ENCODE peak calls at places on chromosomes 7 and 10, in four cellular contexts. One of them, this sample, is unnamed.

GRCh38 chr10:80199828-80200227 is 5.5 kb downstream of the ANXA11 start:
- DNase-seq in HepG2: no peak
- DNase-seq in cardiac fibroblast: peak; percentile 97
- DNase-seq in endodermal cell: peak; percentile 54
- DNase-seq in this sample: no peak

GRCh38 chr7:15314922-15315321 is 246.9 kb downstream of the AGMO start:
- DNase-seq in HepG2: no peak
- DNase-seq in cardiac fibroblast: no peak
- DNase-seq in endodermal cell: no peak
- DNase-seq in this sample: no peak

GRCh38 chr10:110959379-110960332 is 40.3 kb downstream of the SHOC2 start:
- DNase-seq in HepG2: no peak
- DNase-seq in cardiac fibroblast: no peak
- DNase-seq in endodermal cell: no peak
- DNase-seq in this sample: no peak

GRCh38 chr10:4837551-4837950 is 11.5 kb downstream of the AKR1E2 start:
- DNase-seq in HepG2: no peak
- DNase-seq in cardiac fibroblast: no peak
- DNase-seq in endodermal cell: no peak
- DNase-seq in this sample: no peak

GRCh38 chr7:99975782-99976521 is at the start of gene AZGP1:
- DNase-seq in HepG2: peak; percentile 95
- DNase-seq in cardiac fibroblast: peak; percentile 36
- DNase-seq in endodermal cell: no peak
- DNase-seq in this sample: peak; percentile 45

GRCh38 chr10:83195021-83195420 is 944.3 kb upstream of the GHITM start:
- DNase-seq in HepG2: no peak
- DNase-seq in cardiac fibroblast: no peak
- DNase-seq in endodermal cell: no peak
- DNase-seq in this sample: peak; percentile 91

GRCh38 chr7:41652265-41652664 is 50.6 kb downstream of the INHBA start:
- DNase-seq in HepG2: no peak
- DNase-seq in cardiac fibroblast: peak; percentile 12
- DNase-seq in endodermal cell: no peak
- DNase-seq in this sample: no peak

GRCh38 chr10:124678566-124679240 is 65.5 kb downstream of the FAM53B start:
- DNase-seq in HepG2: no peak
- DNase-seq in cardiac fibroblast: no peak
- DNase-seq in endodermal cell: no peak
- DNase-seq in this sample: no peak

GRCh38 chr10:44832595-44833390 is 78.3 kb upstream of the TMEM72 start:
- DNase-seq in HepG2: no peak
- DNase-seq in cardiac fibroblast: no peak
- DNase-seq in endodermal cell: no peak
- DNase-seq in this sample: no peak

GRCh38 chr7:66957595-66958290 is 36.7 kb downstream of the TMEM248 start:
- DNase-seq in HepG2: no peak
- DNase-seq in cardiac fibroblast: no peak
- DNase-seq in endodermal cell: no peak
- DNase-seq in this sample: no peak

GRCh38 chr10:70145666-70146488 is 623 bp downstream of the TYSND1 start:
- DNase-seq in HepG2: peak; percentile 41
- DNase-seq in cardiac fibroblast: peak; percentile 57
- DNase-seq in endodermal cell: peak; percentile 87
- DNase-seq in this sample: peak; percentile 18

GRCh38 chr10:78516236-78516635 is 482.6 kb downstream of the RPS24 start:
- DNase-seq in HepG2: no peak
- DNase-seq in cardiac fibroblast: no peak
- DNase-seq in endodermal cell: peak; percentile 30
- DNase-seq in this sample: no peak

GRCh38 chr10:6473901-6474370 is 106.1 kb downstream of the PRKCQ start:
- DNase-seq in HepG2: no peak
- DNase-seq in cardiac fibroblast: peak; percentile 3
- DNase-seq in endodermal cell: no peak
- DNase-seq in this sample: no peak

GRCh38 chr10:113056468-113057021 is 106.5 kb downstream of the TCF7L2 start:
- DNase-seq in HepG2: no peak
- DNase-seq in cardiac fibroblast: peak; percentile 88
- DNase-seq in endodermal cell: peak; percentile 39
- DNase-seq in this sample: no peak

GRCh38 chr10:36766921-36767320 is 358.5 kb upstream of the ANKRD30A start:
- DNase-seq in HepG2: no peak
- DNase-seq in cardiac fibroblast: no peak
- DNase-seq in endodermal cell: no peak
- DNase-seq in this sample: no peak

GRCh38 chr7:111107989-111108388 is 17.1 kb downstream of the LRRN3 start:
- DNase-seq in HepG2: no peak
- DNase-seq in cardiac fibroblast: no peak
- DNase-seq in endodermal cell: no peak
- DNase-seq in this sample: peak; percentile 26

GRCh38 chr10:74988055-74988773 is 123.2 kb upstream of the SAMD8 start:
- DNase-seq in HepG2: no peak
- DNase-seq in cardiac fibroblast: peak; percentile 38
- DNase-seq in endodermal cell: no peak
- DNase-seq in this sample: no peak

GRCh38 chr7:17109017-17109416 is 189.4 kb upstream of the AHR start:
- DNase-seq in HepG2: no peak
- DNase-seq in cardiac fibroblast: peak; percentile 57
- DNase-seq in endodermal cell: no peak
- DNase-seq in this sample: peak; percentile 54

GRCh38 chr10:110566472-110567200 is 859 bp upstream of the SMC3 start:
- DNase-seq in HepG2: no peak
- DNase-seq in cardiac fibroblast: no peak
- DNase-seq in endodermal cell: peak; percentile 66
- DNase-seq in this sample: no peak

GRCh38 chr7:26365077-26365896 is 73.6 kb downstream of the SNX10 start:
- DNase-seq in HepG2: peak; percentile 65
- DNase-seq in cardiac fibroblast: peak; percentile 83
- DNase-seq in endodermal cell: peak; percentile 72
- DNase-seq in this sample: peak; percentile 74

GRCh38 chr7:41630741-41631140 is 72.1 kb downstream of the INHBA start:
- DNase-seq in HepG2: no peak
- DNase-seq in cardiac fibroblast: no peak
- DNase-seq in endodermal cell: no peak
- DNase-seq in this sample: no peak

GRCh38 chr10:100349087-100349486 is 2.1 kb downstream of the SCD start:
- DNase-seq in HepG2: no peak
- DNase-seq in cardiac fibroblast: no peak
- DNase-seq in endodermal cell: no peak
- DNase-seq in this sample: no peak

GRCh38 chr7:154433632-154434598 is 381.7 kb downstream of the DPP6 start:
- DNase-seq in HepG2: no peak
- DNase-seq in cardiac fibroblast: no peak
- DNase-seq in endodermal cell: no peak
- DNase-seq in this sample: no peak

GRCh38 chr10:73837072-73837471 is 25.7 kb upstream of the NDST2 start:
- DNase-seq in HepG2: no peak
- DNase-seq in cardiac fibroblast: peak; percentile 70
- DNase-seq in endodermal cell: no peak
- DNase-seq in this sample: no peak

GRCh38 chr7:65798111-65799075 is 74.5 kb upstream of the VKORC1L1 start:
- DNase-seq in HepG2: no peak
- DNase-seq in cardiac fibroblast: peak; percentile 35
- DNase-seq in endodermal cell: no peak
- DNase-seq in this sample: no peak

GRCh38 chr7:31633894-31634494 is 53.0 kb upstream of the PPP1R17 start:
- DNase-seq in HepG2: peak; percentile 56
- DNase-seq in cardiac fibroblast: peak; percentile 63
- DNase-seq in endodermal cell: peak; percentile 88
- DNase-seq in this sample: peak; percentile 28

GRCh38 chr10:43078986-43079273 is 2.1 kb downstream of the RET start:
- DNase-seq in HepG2: no peak
- DNase-seq in cardiac fibroblast: peak; percentile 15
- DNase-seq in endodermal cell: peak; percentile 90
- DNase-seq in this sample: no peak

GRCh38 chr7:139776486-139777303 is 1.1 kb downstream of the HIPK2 start:
- DNase-seq in HepG2: peak; percentile 39
- DNase-seq in cardiac fibroblast: peak; percentile 56
- DNase-seq in endodermal cell: peak; percentile 61
- DNase-seq in this sample: no peak

GRCh38 chr10:74417397-74417796 is 266.4 kb downstream of the ADK start:
- DNase-seq in HepG2: no peak
- DNase-seq in cardiac fibroblast: no peak
- DNase-seq in endodermal cell: no peak
- DNase-seq in this sample: no peak

GRCh38 chr7:157711353-157711888 is 374.6 kb downstream of the DNAJB6 start:
- DNase-seq in HepG2: no peak
- DNase-seq in cardiac fibroblast: no peak
- DNase-seq in endodermal cell: peak; percentile 37
- DNase-seq in this sample: no peak

GRCh38 chr10:90461437-90462155 is 396.2 kb downstream of the HTR7 start:
- DNase-seq in HepG2: no peak
- DNase-seq in cardiac fibroblast: no peak
- DNase-seq in endodermal cell: no peak
- DNase-seq in this sample: no peak

GRCh38 chr10:24118246-24118645 is 90.7 kb upstream of the KIAA1217 start:
- DNase-seq in HepG2: no peak
- DNase-seq in cardiac fibroblast: no peak
- DNase-seq in endodermal cell: peak; percentile 61
- DNase-seq in this sample: no peak

GRCh38 chr10:122468220-122468922 is 7.0 kb downstream of the HTRA1 start:
- DNase-seq in HepG2: no peak
- DNase-seq in cardiac fibroblast: no peak
- DNase-seq in endodermal cell: no peak
- DNase-seq in this sample: no peak

GRCh38 chr7:21923663-21924062 is 22.0 kb downstream of the CDCA7L start:
- DNase-seq in HepG2: no peak
- DNase-seq in cardiac fibroblast: peak; percentile 54
- DNase-seq in endodermal cell: peak; percentile 65
- DNase-seq in this sample: peak; percentile 90

GRCh38 chr7:151351967-151352366 is 10.4 kb downstream of the NUB1 start:
- DNase-seq in HepG2: no peak
- DNase-seq in cardiac fibroblast: no peak
- DNase-seq in endodermal cell: no peak
- DNase-seq in this sample: no peak

GRCh38 chr10:12501851-12502525 is 152.6 kb downstream of the CAMK1D start:
- DNase-seq in HepG2: no peak
- DNase-seq in cardiac fibroblast: no peak
- DNase-seq in endodermal cell: peak; percentile 54
- DNase-seq in this sample: no peak

GRCh38 chr10:123287594-123288247 is 133.5 kb downstream of the BUB3 start:
- DNase-seq in HepG2: no peak
- DNase-seq in cardiac fibroblast: no peak
- DNase-seq in endodermal cell: peak; percentile 7
- DNase-seq in this sample: no peak

GRCh38 chr10:131852823-131853609 is 47.8 kb upstream of the PPP2R2D start:
- DNase-seq in HepG2: no peak
- DNase-seq in cardiac fibroblast: no peak
- DNase-seq in endodermal cell: peak; percentile 26
- DNase-seq in this sample: no peak
- TF ChIP-seq CTCF in HepG2: peak; percentile 39
- TF ChIP-seq CTCF in cardiac fibroblast: no peak
- TF ChIP-seq CTCF in endodermal cell: no peak
- TF ChIP-seq CTCF in this sample: peak; percentile 5

DNA sequence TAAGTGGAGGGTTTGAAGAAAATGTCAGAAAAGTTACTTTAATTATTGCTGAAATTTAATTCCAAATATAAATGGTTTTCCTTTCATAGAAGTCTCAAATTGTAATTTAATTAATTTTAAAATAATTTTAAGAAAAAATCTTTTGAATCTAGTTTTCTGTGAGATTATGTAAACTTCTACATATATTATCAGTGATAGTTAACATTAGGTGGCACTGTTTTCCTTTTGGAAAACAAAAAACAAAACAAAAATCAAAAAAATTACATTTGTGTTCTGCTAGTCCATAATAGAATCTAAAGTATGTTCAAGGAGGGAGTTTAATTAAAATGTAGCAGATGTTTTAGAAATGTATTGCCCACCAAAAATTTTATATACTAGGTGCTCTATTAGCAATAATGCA is 1456.7 kb downstream of the REEP3 start:
- DNase-seq in HepG2: no peak
- DNase-seq in cardiac fibroblast: no peak
- DNase-seq in endodermal cell: no peak
- DNase-seq in this sample: no peak
- TF ChIP-seq CTCF in HepG2: no peak
- TF ChIP-seq CTCF in cardiac fibroblast: no peak
- TF ChIP-seq CTCF in endodermal cell: peak; percentile 45
- TF ChIP-seq CTCF in this sample: peak; percentile 37

GRCh38 chr7:108086962-108087361 is 43.2 kb downstream of the LAMB4 start:
- DNase-seq in HepG2: peak; percentile 66
- DNase-seq in cardiac fibroblast: no peak
- DNase-seq in endodermal cell: no peak
- DNase-seq in this sample: no peak
- TF ChIP-seq CTCF in HepG2: no peak
- TF ChIP-seq CTCF in cardiac fibroblast: no peak
- TF ChIP-seq CTCF in endodermal cell: no peak
- TF ChIP-seq CTCF in this sample: no peak

GRCh38 chr7:727806-728460 is 852 bp upstream of the PRKAR1B start:
- DNase-seq in HepG2: no peak
- DNase-seq in cardiac fibroblast: peak; percentile 34
- DNase-seq in endodermal cell: peak; percentile 60
- DNase-seq in this sample: no peak
- TF ChIP-seq CTCF in HepG2: no peak
- TF ChIP-seq CTCF in cardiac fibroblast: no peak
- TF ChIP-seq CTCF in endodermal cell: peak; percentile 14
- TF ChIP-seq CTCF in this sample: no peak

GRCh38 chr7:101913876-101914275 is 96.5 kb downstream of the CUX1 start:
- DNase-seq in HepG2: no peak
- DNase-seq in cardiac fibroblast: peak; percentile 82
- DNase-seq in endodermal cell: no peak
- DNase-seq in this sample: no peak

GRCh38 chr7:101913247-101913721 is 95.9 kb downstream of the CUX1 start:
- DNase-seq in HepG2: no peak
- DNase-seq in cardiac fibroblast: no peak
- DNase-seq in endodermal cell: no peak
- DNase-seq in this sample: no peak

GRCh38 chr7:101911011-101911799 is 93.8 kb downstream of the CUX1 start:
- DNase-seq in HepG2: no peak
- DNase-seq in cardiac fibroblast: peak; percentile 42
- DNase-seq in endodermal cell: no peak
- DNase-seq in this sample: no peak

GRCh38 chr7:101912711-101913110 is 95.3 kb downstream of the CUX1 start:
- DNase-seq in HepG2: no peak
- DNase-seq in cardiac fibroblast: peak; percentile 78
- DNase-seq in endodermal cell: no peak
- DNase-seq in this sample: no peak

GRCh38 chr7:101911800-101912705 is 94.6 kb downstream of the CUX1 start:
- DNase-seq in HepG2: peak; percentile 63
- DNase-seq in cardiac fibroblast: peak; percentile 93
- DNase-seq in endodermal cell: no peak
- DNase-seq in this sample: no peak
- TF ChIP-seq CTCF in HepG2: no peak
- TF ChIP-seq CTCF in cardiac fibroblast: peak; percentile 12
- TF ChIP-seq CTCF in endodermal cell: no peak
- TF ChIP-seq CTCF in this sample: no peak

GRCh38 chr10:35379226-35380137 is 43.2 kb downstream of the CCNY start:
- DNase-seq in HepG2: no peak
- DNase-seq in cardiac fibroblast: peak; percentile 92
- DNase-seq in endodermal cell: peak; percentile 70
- DNase-seq in this sample: peak; percentile 38
- TF ChIP-seq CTCF in HepG2: peak; percentile 15
- TF ChIP-seq CTCF in cardiac fibroblast: no peak
- TF ChIP-seq CTCF in endodermal cell: peak; percentile 17
- TF ChIP-seq CTCF in this sample: no peak

This sample was measured in LNCaP clone FGC.